ENCODE peak calls at places on chromosomes 12 and 14, in four cellular contexts. One of them, this sample, is unnamed. For H3K27me3, the result is how much of the 10 kb centered on the place peaks cover.

GRCh38 chr14:67232066-67232465 is 9.2 kb upstream of the PALS1 start:
- DNase-seq in Peyer's patch: no peak
- DNase-seq in adrenal gland: no peak
- DNase-seq in spleen: no peak
- DNase-seq in this sample: no peak

GRCh38 chr14:45145214-45145613 is 9.5 kb downstream of the FANCM start:
- DNase-seq in Peyer's patch: no peak
- DNase-seq in adrenal gland: no peak
- DNase-seq in spleen: no peak
- DNase-seq in this sample: no peak

GRCh38 chr12:133130808-133131128 is 341 bp downstream of the ZNF10 start:
- DNase-seq in Peyer's patch: peak
- DNase-seq in adrenal gland: peak
- DNase-seq in spleen: peak
- DNase-seq in this sample: no peak

GRCh38 chr12:6323340-6323994 is 13.0 kb downstream of the PLEKHG6 start:
- DNase-seq in Peyer's patch: no peak
- DNase-seq in adrenal gland: peak
- DNase-seq in spleen: peak
- DNase-seq in this sample: peak

GRCh38 chr12:47282206-47282605 is 202.4 kb upstream of the AMIGO2 start:
- DNase-seq in Peyer's patch: no peak
- DNase-seq in adrenal gland: no peak
- DNase-seq in spleen: no peak
- DNase-seq in this sample: no peak

GRCh38 chr14:57970175-57970574 is 104.3 kb upstream of the SLC35F4 start:
- DNase-seq in Peyer's patch: no peak
- DNase-seq in adrenal gland: no peak
- DNase-seq in spleen: no peak
- DNase-seq in this sample: no peak

GRCh38 chr12:12010277-12011031 is 60.3 kb upstream of the BCL2L14 start:
- DNase-seq in Peyer's patch: peak
- DNase-seq in adrenal gland: peak
- DNase-seq in spleen: peak
- DNase-seq in this sample: peak

GRCh38 chr12:96720363-96720705 is 186.7 kb upstream of the NEDD1 start:
- DNase-seq in Peyer's patch: peak
- DNase-seq in adrenal gland: peak
- DNase-seq in spleen: peak
- DNase-seq in this sample: peak

GRCh38 chr12:2163172-2163927 is 110.6 kb downstream of the CACNA1C start:
- DNase-seq in Peyer's patch: no peak
- DNase-seq in adrenal gland: peak
- DNase-seq in spleen: no peak
- DNase-seq in this sample: no peak

GRCh38 chr14:99971929-99972747 is 93.1 kb upstream of the EVL start:
- DNase-seq in Peyer's patch: no peak
- DNase-seq in adrenal gland: no peak
- DNase-seq in spleen: peak
- DNase-seq in this sample: peak

GRCh38 chr12:66724616-66725015 is 45.7 kb upstream of the GRIP1 start:
- DNase-seq in Peyer's patch: no peak
- DNase-seq in adrenal gland: no peak
- DNase-seq in spleen: no peak
- DNase-seq in this sample: no peak

GRCh38 chr14:54362759-54363437 is 33.9 kb upstream of the CDKN3 start:
- DNase-seq in Peyer's patch: no peak
- DNase-seq in adrenal gland: no peak
- DNase-seq in spleen: no peak
- DNase-seq in this sample: no peak

GRCh38 chr12:86727151-86727550 is 471.0 kb upstream of the MGAT4C start:
- DNase-seq in Peyer's patch: no peak
- DNase-seq in adrenal gland: no peak
- DNase-seq in spleen: no peak
- DNase-seq in this sample: no peak

GRCh38 chr12:105288311-105288996 is 42.0 kb upstream of the C12orf75 start:
- DNase-seq in Peyer's patch: no peak
- DNase-seq in adrenal gland: no peak
- DNase-seq in spleen: no peak
- DNase-seq in this sample: no peak
- TF ChIP-seq CTCF in Peyer's patch: peak
- TF ChIP-seq CTCF in adrenal gland: no peak
- TF ChIP-seq CTCF in spleen: no peak
- TF ChIP-seq CTCF in this sample: peak

DNA sequence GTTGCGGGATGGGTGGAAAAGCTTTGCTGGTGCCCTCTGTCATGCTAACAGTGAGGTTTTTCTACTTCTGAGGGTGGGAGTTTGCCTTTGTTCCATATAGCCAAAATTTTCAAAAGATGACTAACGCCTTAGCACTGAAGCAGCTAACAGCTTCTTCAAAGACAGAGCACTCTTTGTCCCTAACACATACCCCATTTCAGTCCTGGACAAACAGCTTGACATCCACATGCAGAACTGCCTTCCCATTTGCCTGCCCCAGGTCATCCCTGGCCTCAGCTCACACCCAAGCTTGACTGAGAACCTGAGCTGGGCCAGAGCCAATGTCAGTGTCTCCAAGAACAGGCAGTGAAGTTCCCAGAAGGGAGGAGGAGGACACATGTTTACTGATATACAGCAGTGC is 30.7 kb upstream of the HSPB8 start:
- DNase-seq in Peyer's patch: no peak
- DNase-seq in adrenal gland: no peak
- DNase-seq in spleen: no peak
- DNase-seq in this sample: no peak
- H3K27me3 ChIP-seq in Peyer's patch: under half
- H3K27me3 ChIP-seq in adrenal gland: under half
- H3K27me3 ChIP-seq in spleen: under half
- H3K27me3 ChIP-seq in this sample: under half

DNA sequence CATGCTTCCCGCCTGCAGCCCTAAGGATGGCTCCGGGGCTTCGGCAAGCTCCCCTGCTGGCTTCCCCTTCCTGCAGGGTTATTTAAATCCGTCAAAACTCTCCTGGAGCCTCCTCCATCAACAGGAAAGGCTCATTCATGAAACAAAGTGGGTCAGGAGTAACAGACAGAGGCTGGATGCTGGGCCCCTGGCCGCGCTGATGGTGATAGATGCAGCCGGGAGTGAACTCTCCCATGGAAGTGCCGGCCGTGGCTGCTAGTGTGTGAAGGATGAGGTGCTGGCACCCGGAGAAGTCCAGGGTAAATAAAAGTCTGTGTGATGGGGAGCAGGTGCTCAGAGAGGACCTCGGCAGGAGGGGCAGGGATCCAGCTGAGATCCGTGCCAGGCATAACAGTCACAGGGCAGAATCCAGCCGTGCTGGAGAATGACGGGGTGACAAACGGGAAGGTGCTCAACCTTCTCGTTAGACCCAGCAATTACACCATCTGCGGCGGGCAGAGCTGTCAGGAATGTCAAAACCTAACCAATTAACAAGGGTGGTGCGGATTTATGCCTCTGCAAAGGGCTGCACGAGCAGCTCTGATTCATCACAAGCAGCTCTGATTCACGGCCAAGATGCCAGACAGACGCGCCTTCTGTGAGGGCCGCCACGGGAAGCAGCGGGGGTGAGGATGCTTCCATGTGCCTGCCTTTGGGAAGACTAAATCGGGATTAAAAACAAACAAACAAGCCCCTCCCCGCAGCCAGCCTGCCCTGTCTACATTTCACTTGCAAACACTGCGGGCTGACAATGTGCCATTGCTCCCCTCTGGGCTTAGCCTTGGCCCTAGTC is 55.6 kb downstream of the SYNE3 start:
- DNase-seq in Peyer's patch: no peak
- DNase-seq in adrenal gland: no peak
- DNase-seq in spleen: no peak
- DNase-seq in this sample: no peak
- H3K4me3 ChIP-seq in Peyer's patch: no peak
- H3K4me3 ChIP-seq in adrenal gland: no peak
- H3K4me3 ChIP-seq in spleen: no peak
- H3K4me3 ChIP-seq in this sample: no peak

GRCh38 chr14:56117765-56118610 is at the start of gene PELI2:
- DNase-seq in Peyer's patch: peak
- DNase-seq in adrenal gland: peak
- DNase-seq in spleen: peak
- DNase-seq in this sample: peak
- TF ChIP-seq CTCF in Peyer's patch: peak
- TF ChIP-seq CTCF in adrenal gland: no peak
- TF ChIP-seq CTCF in spleen: peak
- TF ChIP-seq CTCF in this sample: no peak

GRCh38 chr14:35535794-35536112 is 1.8 kb downstream of the INSM2 start:
- DNase-seq in Peyer's patch: no peak
- DNase-seq in adrenal gland: no peak
- DNase-seq in spleen: peak
- DNase-seq in this sample: no peak

GRCh38 chr14:35532783-35533356 is 1.1 kb upstream of the INSM2 start:
- DNase-seq in Peyer's patch: no peak
- DNase-seq in adrenal gland: no peak
- DNase-seq in spleen: no peak
- DNase-seq in this sample: no peak

GRCh38 chr14:35534884-35535793 is 1.2 kb downstream of the INSM2 start:
- DNase-seq in Peyer's patch: no peak
- DNase-seq in adrenal gland: peak
- DNase-seq in spleen: peak
- DNase-seq in this sample: peak

GRCh38 chr14:35533357-35534129 is 421 bp upstream of the INSM2 start:
- DNase-seq in Peyer's patch: peak
- DNase-seq in adrenal gland: peak
- DNase-seq in spleen: peak
- DNase-seq in this sample: peak

GRCh38 chr14:35534130-35534883 is at the start of gene INSM2:
- DNase-seq in Peyer's patch: no peak
- DNase-seq in adrenal gland: no peak
- DNase-seq in spleen: peak
- DNase-seq in this sample: no peak
- H3K27me3 ChIP-seq in Peyer's patch: under half
- H3K27me3 ChIP-seq in adrenal gland: under half
- H3K27me3 ChIP-seq in spleen: half or more
- H3K27me3 ChIP-seq in this sample: under half

DNA sequence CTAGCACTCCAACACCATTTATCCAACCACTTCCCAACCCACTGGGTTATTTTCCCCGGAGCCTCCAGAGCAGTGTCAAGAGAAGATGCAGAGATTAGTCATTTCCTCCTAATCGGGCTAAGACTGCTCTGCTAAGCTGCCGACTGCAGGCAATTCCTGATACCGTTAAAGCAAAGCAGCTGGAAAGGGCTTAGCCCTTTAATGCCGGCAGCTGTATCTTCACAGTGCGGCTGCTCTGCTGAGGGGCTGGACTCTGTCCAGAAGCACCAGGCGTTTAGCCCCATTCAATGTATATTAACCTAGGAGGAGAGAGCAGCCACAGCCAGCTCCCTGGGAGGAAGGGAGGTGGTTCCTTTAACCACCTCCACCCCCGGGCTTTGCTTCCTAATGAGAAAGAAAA is 11.1 kb downstream of the AQP6 start:
- DNase-seq in Peyer's patch: no peak
- DNase-seq in adrenal gland: no peak
- DNase-seq in spleen: no peak
- DNase-seq in this sample: no peak
- H3K4me3 ChIP-seq in Peyer's patch: no peak
- H3K4me3 ChIP-seq in adrenal gland: no peak
- H3K4me3 ChIP-seq in spleen: no peak
- H3K4me3 ChIP-seq in this sample: no peak

DNA sequence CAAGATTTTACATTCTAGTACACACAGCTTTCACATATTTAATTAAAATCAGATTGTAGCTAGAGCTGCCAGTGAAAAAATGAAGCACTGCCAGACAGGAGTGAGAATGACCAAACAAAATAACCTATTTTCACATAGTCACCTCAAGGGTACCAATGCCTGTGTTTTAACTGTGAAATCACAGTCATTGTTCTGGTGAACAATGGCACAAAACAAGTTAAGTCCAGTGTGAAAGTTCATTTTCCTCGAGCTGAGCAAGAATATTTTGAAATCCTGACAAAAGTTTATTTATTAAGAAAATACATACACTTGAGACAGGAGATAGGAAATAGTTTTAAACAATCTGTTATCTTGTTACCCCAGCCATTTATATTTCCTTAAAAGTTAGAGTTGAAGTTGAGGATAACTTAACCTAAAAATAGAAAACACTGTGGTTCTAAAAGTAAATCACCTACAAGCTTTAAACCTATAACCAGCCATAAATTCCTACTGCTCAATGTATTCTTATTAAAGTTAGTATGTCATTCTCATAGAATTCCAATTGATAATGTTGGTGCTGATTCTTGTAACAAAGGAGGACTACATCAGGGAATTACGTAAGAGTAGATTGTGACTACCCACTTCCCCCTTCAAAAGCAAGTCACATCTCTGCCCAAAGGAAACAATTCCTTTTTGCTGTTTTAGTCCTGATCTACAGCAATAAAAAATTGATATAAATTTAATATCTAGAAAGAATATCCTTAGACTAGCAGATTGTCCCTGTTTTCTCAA is 15.9 kb downstream of the DENND5B start:
- DNase-seq in Peyer's patch: no peak
- DNase-seq in adrenal gland: no peak
- DNase-seq in spleen: no peak
- DNase-seq in this sample: no peak
- TF ChIP-seq CTCF in Peyer's patch: no peak
- TF ChIP-seq CTCF in adrenal gland: no peak
- TF ChIP-seq CTCF in spleen: no peak
- TF ChIP-seq CTCF in this sample: no peak

GRCh38 chr12:57208116-57208945 is 8.3 kb upstream of the NXPH4 start:
- DNase-seq in Peyer's patch: no peak
- DNase-seq in adrenal gland: no peak
- DNase-seq in spleen: no peak
- DNase-seq in this sample: no peak
- H3K27me3 ChIP-seq in Peyer's patch: under half
- H3K27me3 ChIP-seq in adrenal gland: under half
- H3K27me3 ChIP-seq in spleen: under half
- H3K27me3 ChIP-seq in this sample: under half

This sample was measured in GM06990.